ENCODE peak calls at places on chromosomes 4 and X, in nine cellular contexts. One of them, this sample, is unnamed.

GRCh38 chr4:145278341-145279121 is 98.1 kb upstream of the OTUD4 start:
- DNase-seq in heart left ventricle: no peak
- DNase-seq in endothelial cell of umbilical vein: peak
- DNase-seq in lower lobe of right lung: no peak
- DNase-seq in fibroblast of lung: peak
- DNase-seq in WERI-Rb-1: no peak
- DNase-seq in caudate nucleus: no peak
- DNase-seq in neural progenitor cell: no peak
- DNase-seq in iPS DF 6.9: no peak
- DNase-seq in this sample: no peak

GRCh38 chr4:107862658-107863057 is 37.9 kb downstream of the SGMS2 start:
- DNase-seq in heart left ventricle: no peak
- DNase-seq in endothelial cell of umbilical vein: peak
- DNase-seq in lower lobe of right lung: no peak
- DNase-seq in fibroblast of lung: peak
- DNase-seq in WERI-Rb-1: no peak
- DNase-seq in caudate nucleus: no peak
- DNase-seq in neural progenitor cell: no peak
- DNase-seq in iPS DF 6.9: no peak
- DNase-seq in this sample: no peak

GRCh38 chr4:45043916-45044315 is 317.6 kb upstream of the GNPDA2 start:
- DNase-seq in heart left ventricle: no peak
- DNase-seq in endothelial cell of umbilical vein: no peak
- DNase-seq in lower lobe of right lung: no peak
- DNase-seq in fibroblast of lung: no peak
- DNase-seq in WERI-Rb-1: no peak
- DNase-seq in caudate nucleus: no peak
- DNase-seq in neural progenitor cell: no peak
- DNase-seq in iPS DF 6.9: no peak
- DNase-seq in this sample: no peak

GRCh38 chr4:54097152-54097551 is 2.8 kb upstream of the GSX2 start:
- DNase-seq in heart left ventricle: no peak
- DNase-seq in endothelial cell of umbilical vein: no peak
- DNase-seq in lower lobe of right lung: no peak
- DNase-seq in fibroblast of lung: no peak
- DNase-seq in WERI-Rb-1: no peak
- DNase-seq in caudate nucleus: no peak
- DNase-seq in neural progenitor cell: no peak
- DNase-seq in iPS DF 6.9: no peak
- DNase-seq in this sample: no peak

GRCh38 chr4:121380448-121381147 is at the start of gene QRFPR:
- DNase-seq in heart left ventricle: peak
- DNase-seq in endothelial cell of umbilical vein: no peak
- DNase-seq in lower lobe of right lung: no peak
- DNase-seq in fibroblast of lung: peak
- DNase-seq in WERI-Rb-1: peak
- DNase-seq in caudate nucleus: no peak
- DNase-seq in neural progenitor cell: peak
- DNase-seq in iPS DF 6.9: peak
- DNase-seq in this sample: no peak

GRCh38 chr4:142121448-142121847 is 485.1 kb downstream of the IL15 start:
- DNase-seq in heart left ventricle: no peak
- DNase-seq in endothelial cell of umbilical vein: no peak
- DNase-seq in lower lobe of right lung: no peak
- DNase-seq in fibroblast of lung: no peak
- DNase-seq in WERI-Rb-1: no peak
- DNase-seq in caudate nucleus: no peak
- DNase-seq in neural progenitor cell: no peak
- DNase-seq in iPS DF 6.9: no peak
- DNase-seq in this sample: no peak

GRCh38 chr4:148007303-148007702 is 275.4 kb downstream of the ARHGAP10 start:
- DNase-seq in heart left ventricle: no peak
- DNase-seq in endothelial cell of umbilical vein: peak
- DNase-seq in lower lobe of right lung: no peak
- DNase-seq in fibroblast of lung: peak
- DNase-seq in WERI-Rb-1: no peak
- DNase-seq in caudate nucleus: no peak
- DNase-seq in neural progenitor cell: no peak
- DNase-seq in iPS DF 6.9: no peak
- DNase-seq in this sample: no peak

GRCh38 chr4:1072830-1073446 is 40.4 kb downstream of the RNF212 start:
- DNase-seq in heart left ventricle: no peak
- DNase-seq in endothelial cell of umbilical vein: peak
- DNase-seq in lower lobe of right lung: no peak
- DNase-seq in fibroblast of lung: peak
- DNase-seq in WERI-Rb-1: peak
- DNase-seq in caudate nucleus: peak
- DNase-seq in neural progenitor cell: peak
- DNase-seq in iPS DF 6.9: no peak
- DNase-seq in this sample: peak

GRCh38 chrX:19684265-19684664 is 169.0 kb upstream of the MAP3K15 start:
- DNase-seq in heart left ventricle: no peak
- DNase-seq in endothelial cell of umbilical vein: no peak
- DNase-seq in lower lobe of right lung: no peak
- DNase-seq in fibroblast of lung: no peak
- DNase-seq in WERI-Rb-1: no peak
- DNase-seq in caudate nucleus: no peak
- DNase-seq in neural progenitor cell: no peak
- DNase-seq in iPS DF 6.9: no peak
- DNase-seq in this sample: no peak

GRCh38 chrX:78330540-78330939 is 3.1 kb upstream of the CYSLTR1 start:
- DNase-seq in heart left ventricle: no peak
- DNase-seq in endothelial cell of umbilical vein: no peak
- DNase-seq in lower lobe of right lung: no peak
- DNase-seq in fibroblast of lung: no peak
- DNase-seq in WERI-Rb-1: no peak
- DNase-seq in caudate nucleus: no peak
- DNase-seq in neural progenitor cell: no peak
- DNase-seq in iPS DF 6.9: no peak
- DNase-seq in this sample: no peak

GRCh38 chrX:78329486-78329885 is 2.1 kb upstream of the CYSLTR1 start:
- DNase-seq in heart left ventricle: no peak
- DNase-seq in endothelial cell of umbilical vein: no peak
- DNase-seq in lower lobe of right lung: no peak
- DNase-seq in fibroblast of lung: no peak
- DNase-seq in WERI-Rb-1: no peak
- DNase-seq in caudate nucleus: no peak
- DNase-seq in neural progenitor cell: no peak
- DNase-seq in iPS DF 6.9: no peak
- DNase-seq in this sample: no peak

GRCh38 chrX:78331708-78332107 is 4.3 kb upstream of the CYSLTR1 start:
- DNase-seq in heart left ventricle: no peak
- DNase-seq in endothelial cell of umbilical vein: no peak
- DNase-seq in lower lobe of right lung: no peak
- DNase-seq in fibroblast of lung: no peak
- DNase-seq in WERI-Rb-1: no peak
- DNase-seq in caudate nucleus: no peak
- DNase-seq in neural progenitor cell: no peak
- DNase-seq in iPS DF 6.9: no peak
- DNase-seq in this sample: no peak

GRCh38 chrX:78330068-78330467 is 2.7 kb upstream of the CYSLTR1 start:
- DNase-seq in heart left ventricle: no peak
- DNase-seq in endothelial cell of umbilical vein: no peak
- DNase-seq in lower lobe of right lung: no peak
- DNase-seq in fibroblast of lung: no peak
- DNase-seq in WERI-Rb-1: no peak
- DNase-seq in caudate nucleus: no peak
- DNase-seq in neural progenitor cell: no peak
- DNase-seq in iPS DF 6.9: no peak
- DNase-seq in this sample: no peak

DNA sequence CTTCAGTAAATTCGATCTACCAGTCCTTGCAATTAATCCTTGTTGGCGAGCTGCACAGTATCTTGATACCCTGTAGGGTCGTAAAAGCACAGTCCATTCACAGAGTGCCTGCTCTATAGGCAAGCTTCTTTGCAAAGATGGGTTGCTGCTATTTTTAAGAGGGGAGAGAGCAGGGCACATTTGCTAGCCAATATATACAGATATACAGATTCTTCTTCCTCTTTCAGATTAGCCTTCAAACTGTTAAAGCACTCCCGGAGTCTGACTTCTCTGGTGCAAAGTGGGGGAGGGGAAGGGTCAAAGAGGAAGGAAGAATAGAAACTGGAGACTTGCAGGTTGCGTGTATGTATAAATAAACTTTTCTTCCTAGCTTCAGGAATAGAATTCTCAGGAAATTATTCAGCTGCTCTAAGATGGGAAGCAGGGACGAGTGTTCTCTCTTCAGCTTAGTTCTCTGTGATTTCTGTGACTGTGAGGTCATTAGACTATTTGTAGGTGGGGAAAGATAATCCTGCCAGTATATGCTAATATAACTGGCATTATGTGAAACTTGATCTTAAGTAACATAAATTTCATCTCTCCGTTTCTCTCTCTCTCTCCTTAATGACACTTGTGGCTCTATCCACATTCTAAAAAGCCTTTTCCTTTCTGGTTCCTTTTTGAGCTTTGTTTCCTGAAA is at the start of gene CYSLTR1:
- DNase-seq in heart left ventricle: peak
- DNase-seq in endothelial cell of umbilical vein: no peak
- DNase-seq in lower lobe of right lung: no peak
- DNase-seq in fibroblast of lung: no peak
- DNase-seq in WERI-Rb-1: no peak
- DNase-seq in caudate nucleus: no peak
- DNase-seq in neural progenitor cell: peak
- DNase-seq in iPS DF 6.9: no peak
- DNase-seq in this sample: no peak
- H3K27ac ChIP-seq in heart left ventricle: peak
- H3K27ac ChIP-seq in endothelial cell of umbilical vein: no peak
- H3K27ac ChIP-seq in lower lobe of right lung: peak
- H3K27ac ChIP-seq in fibroblast of lung: no peak
- H3K27ac ChIP-seq in WERI-Rb-1: no peak
- H3K27ac ChIP-seq in caudate nucleus: no peak
- H3K27ac ChIP-seq in neural progenitor cell: no peak
- H3K27ac ChIP-seq in iPS DF 6.9: no peak
- H3K27ac ChIP-seq in this sample: peak

GRCh38 chrX:16882702-16883486 is 12.7 kb upstream of the RBBP7 start:
- DNase-seq in heart left ventricle: peak
- DNase-seq in endothelial cell of umbilical vein: peak
- DNase-seq in lower lobe of right lung: peak
- DNase-seq in fibroblast of lung: peak
- DNase-seq in WERI-Rb-1: peak
- DNase-seq in caudate nucleus: peak
- DNase-seq in neural progenitor cell: peak
- DNase-seq in iPS DF 6.9: no peak
- DNase-seq in this sample: peak

GRCh38 chrX:16885628-16886027 is 15.5 kb upstream of the RBBP7 start:
- DNase-seq in heart left ventricle: no peak
- DNase-seq in endothelial cell of umbilical vein: no peak
- DNase-seq in lower lobe of right lung: no peak
- DNase-seq in fibroblast of lung: no peak
- DNase-seq in WERI-Rb-1: no peak
- DNase-seq in caudate nucleus: no peak
- DNase-seq in neural progenitor cell: no peak
- DNase-seq in iPS DF 6.9: no peak
- DNase-seq in this sample: no peak

GRCh38 chrX:16876696-16877095 is 6.5 kb upstream of the RBBP7 start:
- DNase-seq in heart left ventricle: no peak
- DNase-seq in endothelial cell of umbilical vein: no peak
- DNase-seq in lower lobe of right lung: no peak
- DNase-seq in fibroblast of lung: no peak
- DNase-seq in WERI-Rb-1: no peak
- DNase-seq in caudate nucleus: no peak
- DNase-seq in neural progenitor cell: no peak
- DNase-seq in iPS DF 6.9: no peak
- DNase-seq in this sample: no peak

GRCh38 chrX:16883487-16883804 is 13.3 kb upstream of the RBBP7 start:
- DNase-seq in heart left ventricle: no peak
- DNase-seq in endothelial cell of umbilical vein: no peak
- DNase-seq in lower lobe of right lung: no peak
- DNase-seq in fibroblast of lung: no peak
- DNase-seq in WERI-Rb-1: no peak
- DNase-seq in caudate nucleus: no peak
- DNase-seq in neural progenitor cell: no peak
- DNase-seq in iPS DF 6.9: no peak
- DNase-seq in this sample: no peak

DNA sequence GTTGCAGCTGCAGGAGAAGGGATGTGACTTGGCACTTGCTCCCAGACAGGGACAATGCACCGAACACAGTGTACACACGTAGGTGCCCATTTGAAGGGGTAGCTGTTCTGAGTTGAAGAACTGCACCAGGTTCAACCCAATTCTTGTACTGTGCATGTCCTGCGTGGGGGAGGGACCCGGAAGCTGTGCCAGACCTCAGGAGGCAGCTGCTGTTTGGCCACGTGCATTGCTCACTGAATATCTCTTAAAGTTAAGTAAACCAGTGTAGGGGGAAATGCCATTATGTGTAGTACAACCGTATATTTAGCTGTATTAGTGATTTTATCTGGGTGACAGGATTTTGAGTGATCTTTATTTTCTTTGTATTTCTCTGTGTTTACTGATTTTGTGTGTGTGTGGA is 12.0 kb upstream of the RBBP7 start:
- DNase-seq in heart left ventricle: peak
- DNase-seq in endothelial cell of umbilical vein: peak
- DNase-seq in lower lobe of right lung: peak
- DNase-seq in fibroblast of lung: peak
- DNase-seq in WERI-Rb-1: peak
- DNase-seq in caudate nucleus: peak
- DNase-seq in neural progenitor cell: peak
- DNase-seq in iPS DF 6.9: no peak
- DNase-seq in this sample: no peak
- H3K27ac ChIP-seq in heart left ventricle: no peak
- H3K27ac ChIP-seq in endothelial cell of umbilical vein: no peak
- H3K27ac ChIP-seq in lower lobe of right lung: peak
- H3K27ac ChIP-seq in fibroblast of lung: no peak
- H3K27ac ChIP-seq in WERI-Rb-1: no peak
- H3K27ac ChIP-seq in caudate nucleus: no peak
- H3K27ac ChIP-seq in neural progenitor cell: no peak
- H3K27ac ChIP-seq in iPS DF 6.9: no peak
- H3K27ac ChIP-seq in this sample: no peak

DNA sequence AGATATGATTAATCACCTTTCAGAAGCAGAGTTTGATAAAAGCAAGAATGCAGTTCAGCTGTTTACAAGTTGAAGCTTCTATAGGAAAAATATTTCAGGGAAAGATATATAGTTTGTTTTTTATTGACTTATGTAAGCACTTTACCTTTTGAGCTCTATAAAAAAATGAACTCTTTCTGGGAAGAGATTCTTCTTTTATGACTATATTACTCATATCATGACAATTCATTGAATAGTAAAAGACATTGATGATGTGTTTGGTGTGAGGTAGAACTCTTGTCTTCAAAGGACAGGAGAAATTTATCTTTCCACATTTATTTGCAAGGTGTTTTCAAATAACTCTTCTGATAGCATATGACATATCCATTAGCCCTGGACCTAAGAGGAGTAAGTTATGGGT is 156.6 kb downstream of the SLC4A4 start:
- DNase-seq in heart left ventricle: no peak
- DNase-seq in endothelial cell of umbilical vein: no peak
- DNase-seq in lower lobe of right lung: no peak
- DNase-seq in fibroblast of lung: no peak
- DNase-seq in WERI-Rb-1: no peak
- DNase-seq in caudate nucleus: no peak
- DNase-seq in neural progenitor cell: no peak
- DNase-seq in iPS DF 6.9: no peak
- DNase-seq in this sample: no peak
- H3K27ac ChIP-seq in heart left ventricle: no peak
- H3K27ac ChIP-seq in endothelial cell of umbilical vein: no peak
- H3K27ac ChIP-seq in lower lobe of right lung: no peak
- H3K27ac ChIP-seq in fibroblast of lung: no peak
- H3K27ac ChIP-seq in WERI-Rb-1: no peak
- H3K27ac ChIP-seq in caudate nucleus: no peak
- H3K27ac ChIP-seq in neural progenitor cell: no peak
- H3K27ac ChIP-seq in iPS DF 6.9: no peak
- H3K27ac ChIP-seq in this sample: no peak

GRCh38 chr4:79272761-79273160 is 53.1 kb downstream of the NAA11 start:
- DNase-seq in heart left ventricle: no peak
- DNase-seq in endothelial cell of umbilical vein: no peak
- DNase-seq in lower lobe of right lung: no peak
- DNase-seq in fibroblast of lung: no peak
- DNase-seq in WERI-Rb-1: no peak
- DNase-seq in caudate nucleus: no peak
- DNase-seq in neural progenitor cell: no peak
- DNase-seq in iPS DF 6.9: no peak
- DNase-seq in this sample: no peak
- H3K27ac ChIP-seq in heart left ventricle: no peak
- H3K27ac ChIP-seq in endothelial cell of umbilical vein: no peak
- H3K27ac ChIP-seq in lower lobe of right lung: no peak
- H3K27ac ChIP-seq in fibroblast of lung: no peak
- H3K27ac ChIP-seq in WERI-Rb-1: no peak
- H3K27ac ChIP-seq in caudate nucleus: no peak
- H3K27ac ChIP-seq in neural progenitor cell: no peak
- H3K27ac ChIP-seq in iPS DF 6.9: no peak
- H3K27ac ChIP-seq in this sample: no peak

This sample was measured in CD4-positive, alpha-beta T cell.